ENCODE peak calls at places on chromosomes 3 and 15, in nine cellular contexts. B, P, K, C, S, R, V, D and O are unnamed samples.

GRCh38 chr15:69120732-69121131 is 39.7 kb upstream of the GLCE start:
- DNase-seq in S (no peak), V (no peak), P (no peak), C (no peak), D (no peak), K (no peak), R (no peak), B (no peak), O (no peak)

GRCh38 chr15:51139091-51139490 is 44.4 kb upstream of the TNFAIP8L3 start:
- DNase-seq in K (no peak), V (no peak), D (no peak), R (no peak), P (no peak), C (no peak), B (no peak), S (no peak), O (no peak)

GRCh38 chr3:58608648-58609047 is 31.5 kb upstream of the FAM107A start:
- DNase-seq in B (no peak), R (no peak), V (no peak), K (no peak), S (no peak), P (no peak), C (no peak), D (peak), O (no peak)

GRCh38 chr3:160437083-160437455 is 12.5 kb downstream of the TRIM59 start:
- DNase-seq in B (no peak), C (no peak), D (no peak), R (no peak), S (no peak), V (no peak), P (no peak), K (no peak), O (no peak)

GRCh38 chr3:46469680-46470357 is 5.1 kb upstream of the LTF start:
- DNase-seq in S (no peak), R (no peak), P (no peak), K (no peak), V (no peak), B (no peak), D (peak), C (no peak), O (no peak)

GRCh38 chr3:121748638-121749275 is 784 bp downstream of the GOLGB1 start:
- DNase-seq in K (peak), B (no peak), R (no peak), C (no peak), S (no peak), P (no peak), D (peak), V (no peak), O (no peak)

GRCh38 chr3:29468150-29468549 is 187.3 kb downstream of the RBMS3 start:
- DNase-seq in D (no peak), C (no peak), B (no peak), S (no peak), V (no peak), P (no peak), K (no peak), R (no peak), O (no peak)

GRCh38 chr15:40685376-40685775 is 9.6 kb upstream of the RAD51 start:
- DNase-seq in V (no peak), P (no peak), D (no peak), S (no peak), C (no peak), R (no peak), K (no peak), B (no peak), O (no peak)

GRCh38 chr15:43433160-43433559 is 59.8 kb downstream of the TP53BP1 start:
- DNase-seq in C (no peak), V (no peak), D (no peak), B (no peak), S (no peak), R (no peak), P (no peak), K (no peak), O (no peak)

GRCh38 chr3:139304383-139304782 is 39.4 kb upstream of the MRPS22 start:
- DNase-seq in P (no peak), S (no peak), B (no peak), D (no peak), R (no peak), V (no peak), K (no peak), C (no peak), O (no peak)

GRCh38 chr3:36488077-36488789 is 107.9 kb downstream of the STAC start:
- DNase-seq in D (no peak), K (no peak), S (no peak), C (no peak), B (no peak), V (no peak), P (no peak), R (no peak), O (no peak)